ENCODE peak calls at places on chromosomes 3 and 15, in seven cellular contexts. Q, Z, T, R, F, S and X are unnamed samples.

GRCh38 chr15:100468265-100468664 is 60.5 kb downstream of the CERS3 start:
- DNase-seq in Q (no peak), Z (no peak), T (peak; percentile 7), R (no peak), F (no peak), S (no peak), X (peak; percentile 29)

GRCh38 chr15:63497642-63498100 is 6.7 kb upstream of the USP3 start:
- DNase-seq in Q (no peak), Z (no peak), T (no peak), R (peak; percentile 63), F (no peak), S (peak; percentile 69), X (peak; percentile 85)

GRCh38 chr15:94015324-94015723 is 216.0 kb upstream of the MCTP2 start:
- DNase-seq in Q (no peak), Z (no peak), T (no peak), R (no peak), F (no peak), S (no peak), X (no peak)

GRCh38 chr15:65902373-65902772 is 33.1 kb downstream of the RAB11A start:
- DNase-seq in Q (no peak), Z (no peak), T (no peak), R (no peak), F (peak; percentile 64), S (peak; percentile 60), X (peak; percentile 78)

GRCh38 chr3:53030864-53031445 is 14.9 kb downstream of the SFMBT1 start:
- DNase-seq in Q (no peak), Z (no peak), T (no peak), R (peak; percentile 4), F (no peak), S (no peak), X (peak; percentile 52)

GRCh38 chr15:31328425-31328998 is 1.9 kb downstream of the KLF13 start:
- DNase-seq in Q (no peak), Z (no peak), T (peak; percentile 50), R (peak; percentile 61), F (no peak), S (no peak), X (no peak)

GRCh38 chr15:83919319-83919830 is 265.5 kb downstream of the ADAMTSL3 start:
- DNase-seq in Q (no peak), Z (no peak), T (no peak), R (no peak), F (no peak), S (no peak), X (no peak)

GRCh38 chr15:79978694-79979519 is 7.9 kb upstream of the BCL2A1 start:
- DNase-seq in Q (no peak), Z (no peak), T (peak; percentile 7), R (no peak), F (peak; percentile 57), S (no peak), X (no peak)

GRCh38 chr15:36977620-36978610 is 122.4 kb downstream of the MEIS2 start:
- DNase-seq in Q (no peak), Z (peak; percentile 35), T (no peak), R (no peak), F (no peak), S (no peak), X (no peak)

GRCh38 chr3:180117381-180118163 is 80.8 kb upstream of the PEX5L start:
- DNase-seq in Q (no peak), Z (no peak), T (no peak), R (no peak), F (no peak), S (no peak), X (no peak)

GRCh38 chr15:92831459-92832229 is 68.5 kb upstream of the CHD2 start:
- DNase-seq in Q (peak; percentile 86), Z (peak; percentile 98), T (peak; percentile 93), R (peak; percentile 75), F (peak; percentile 95), S (peak; percentile 92), X (peak; percentile 92)

GRCh38 chr15:92833493-92834271 is 66.4 kb upstream of the CHD2 start:
- DNase-seq in Q (no peak), Z (no peak), T (no peak), R (no peak), F (no peak), S (no peak), X (no peak)

GRCh38 chr15:92829875-92830274 is 70.2 kb upstream of the CHD2 start:
- DNase-seq in Q (no peak), Z (no peak), T (no peak), R (no peak), F (no peak), S (no peak), X (no peak)

GRCh38 chr15:92832992-92833438 is 67.1 kb upstream of the CHD2 start:
- DNase-seq in Q (no peak), Z (no peak), T (no peak), R (no peak), F (no peak), S (no peak), X (no peak)
- H3K4me3 ChIP-seq in Q (peak overlapping the region; percentile 63), Z (no peak overlapping the region), T (no peak overlapping the region), R (no peak overlapping the region), F (no peak overlapping the region), S (no peak overlapping the region), X (no peak overlapping the region)

DNA sequence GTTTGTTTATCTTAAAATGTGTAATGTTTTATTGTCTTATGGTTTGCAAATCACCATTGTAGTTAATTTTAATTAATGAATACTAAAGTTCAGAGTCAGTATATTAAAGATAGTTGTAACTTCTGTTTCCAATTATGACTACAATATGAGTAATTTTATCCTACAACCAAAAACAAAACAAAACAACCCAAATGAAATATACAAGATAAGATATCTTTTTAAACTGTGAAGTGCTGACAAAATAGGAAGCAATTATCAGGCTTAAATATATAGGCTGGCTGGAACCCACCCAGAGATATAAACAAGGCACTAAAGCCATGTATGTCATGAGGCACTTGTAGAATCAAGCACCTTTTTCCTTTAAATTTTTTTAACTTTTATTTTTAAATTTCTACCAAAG is 108.6 kb upstream of the LRRFIP2 start:
- DNase-seq in Q (no peak), Z (no peak), T (no peak), R (no peak), F (no peak), S (no peak), X (no peak)
- H3K36me3 ChIP-seq in Q (peaks cover 11% of the 10 kb centered on the region), Z (peaks cover 6% of the 10 kb centered on the region), T (peaks cover 29% of the 10 kb centered on the region), R (peaks cover 16% of the 10 kb centered on the region), F (peaks cover 41% of the 10 kb centered on the region), S (peaks cover 15% of the 10 kb centered on the region), X (no peaks in the 10 kb centered on the region)

GRCh38 chr3:76405196-76405595 is 619.8 kb upstream of the ZNF717 start:
- DNase-seq in Q (no peak), Z (no peak), T (peak; percentile 17), R (no peak), F (no peak), S (no peak), X (no peak)

GRCh38 chr3:76400141-76400540 is 614.8 kb upstream of the ZNF717 start:
- DNase-seq in Q (no peak), Z (no peak), T (peak; percentile 22), R (no peak), F (no peak), S (no peak), X (no peak)

DNA sequence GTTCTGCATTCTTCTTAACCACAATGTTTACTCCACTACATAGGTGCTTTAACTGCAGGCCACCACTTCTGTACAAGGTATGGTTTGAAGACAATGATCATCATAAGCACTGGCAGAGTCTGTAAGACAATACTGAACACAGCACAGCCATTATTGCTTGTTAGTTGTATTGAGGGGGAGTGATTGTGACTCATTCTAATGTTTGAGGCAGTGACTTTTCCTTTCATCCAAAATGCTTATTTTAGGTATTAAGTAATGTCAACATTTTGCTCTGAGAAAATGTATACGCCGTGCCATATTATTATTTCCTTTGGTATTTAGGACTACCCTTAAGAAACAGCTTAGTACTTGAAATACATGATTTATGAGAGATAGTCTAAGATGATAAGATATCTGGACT is 618.2 kb upstream of the ZNF717 start:
- DNase-seq in Q (no peak), Z (no peak), T (peak; percentile 27), R (no peak), F (no peak), S (no peak), X (no peak)
- H3K4me3 ChIP-seq in Q (no peak overlapping the region), Z (no peak overlapping the region), T (no peak overlapping the region), R (no peak overlapping the region), F (no peak overlapping the region), S (no peak overlapping the region), X (no peak overlapping the region)

GRCh38 chr15:55255714-55256113 is 33.9 kb downstream of the RAB27A start:
- DNase-seq in Q (no peak), Z (no peak), T (no peak), R (no peak), F (no peak), S (no peak), X (no peak)

GRCh38 chr15:55257933-55258332 is 31.7 kb downstream of the RAB27A start:
- DNase-seq in Q (no peak), Z (no peak), T (no peak), R (no peak), F (no peak), S (no peak), X (no peak)

GRCh38 chr15:55257014-55257670 is 32.5 kb downstream of the RAB27A start:
- DNase-seq in Q (no peak), Z (no peak), T (no peak), R (no peak), F (no peak), S (no peak), X (no peak)

GRCh38 chr15:55256281-55257013 is 33.2 kb downstream of the RAB27A start:
- DNase-seq in Q (no peak), Z (no peak), T (no peak), R (no peak), F (no peak), S (no peak), X (no peak)

GRCh38 chr15:55260562-55261131 is 29.0 kb downstream of the RAB27A start:
- DNase-seq in Q (no peak), Z (no peak), T (no peak), R (no peak), F (no peak), S (no peak), X (no peak)
- H3K36me3 ChIP-seq in Q (no peaks in the 10 kb centered on the region), Z (no peaks in the 10 kb centered on the region), T (no peaks in the 10 kb centered on the region), R (peaks cover 2% of the 10 kb centered on the region), F (no peaks in the 10 kb centered on the region), S (peaks cover 3% of the 10 kb centered on the region), X (no peaks in the 10 kb centered on the region)

GRCh38 chr3:123802007-123802630 is 82.0 kb downstream of the MYLK start:
- DNase-seq in Q (no peak), Z (no peak), T (no peak), R (no peak), F (no peak), S (no peak), X (no peak)

GRCh38 chr3:123798540-123798939 is 85.6 kb downstream of the MYLK start:
- DNase-seq in Q (no peak), Z (no peak), T (no peak), R (no peak), F (no peak), S (no peak), X (no peak)

GRCh38 chr3:123801474-123801873 is 82.7 kb downstream of the MYLK start:
- DNase-seq in Q (no peak), Z (no peak), T (no peak), R (no peak), F (no peak), S (no peak), X (no peak)

GRCh38 chr3:123799544-123800351 is 84.4 kb downstream of the MYLK start:
- DNase-seq in Q (no peak), Z (peak; percentile 89), T (peak; percentile 40), R (no peak), F (no peak), S (no peak), X (peak; percentile 57)

DNA sequence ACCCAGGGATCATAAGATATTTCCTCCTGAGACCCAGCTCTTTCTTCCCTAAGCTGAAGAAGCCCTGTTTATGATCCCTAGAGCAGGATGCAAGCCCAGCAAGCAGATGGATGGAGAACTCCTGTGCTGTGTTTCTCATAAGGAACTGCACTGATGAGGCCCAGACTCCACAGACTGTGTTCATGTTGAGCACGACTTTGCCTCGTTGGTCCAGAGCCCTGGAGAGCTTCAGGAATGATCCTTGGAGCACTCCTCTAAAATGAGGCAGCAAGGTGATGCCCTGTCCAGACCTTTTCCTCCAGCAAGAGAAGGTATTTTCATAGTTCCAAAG is 83.8 kb downstream of the MYLK start:
- DNase-seq in Q (no peak), Z (peak; percentile 11), T (no peak), R (no peak), F (no peak), S (no peak), X (no peak)
- H3K4me3 ChIP-seq in Q (peak overlapping the region; percentile 48), Z (peak overlapping the region; percentile 15), T (no peak overlapping the region), R (no peak overlapping the region), F (no peak overlapping the region), S (no peak overlapping the region), X (no peak overlapping the region)